ENCODE peak calls at places on chromosomes 16 and 17, in seven cellular contexts. G, D, R, Q, U, I and H are unnamed samples.

GRCh38 chr17:75065562-75066151 is 18.6 kb downstream of the KCTD2 start:
- DNase-seq in I (no peak), R (no peak), G (peak), Q (no peak), D (no peak), U (no peak), H (no peak)

GRCh38 chr16:66904428-66904845 is 14.2 kb downstream of the CDH16 start:
- DNase-seq in D (no peak), U (no peak), G (no peak), Q (no peak), I (no peak), R (no peak), H (no peak)

GRCh38 chr16:31373235-31373634 is 18.3 kb downstream of the ITGAX start:
- DNase-seq in I (no peak), G (no peak), U (no peak), R (no peak), D (no peak), Q (no peak), H (no peak)

GRCh38 chr17:45428050-45428953 is 4.4 kb downstream of the ARHGAP27 start:
- DNase-seq in I (peak), Q (no peak), G (peak), U (peak), R (peak), D (peak), H (peak)

GRCh38 chr16:22386976-22387375 is 12.6 kb upstream of the CDR2 start:
- DNase-seq in R (no peak), U (no peak), G (peak), I (no peak), D (no peak), Q (no peak), H (no peak)

GRCh38 chr17:82791532-82791931 is 39.7 kb downstream of the TBCD start:
- DNase-seq in U (no peak), Q (no peak), D (no peak), I (no peak), G (peak), R (no peak), H (no peak)

GRCh38 chr17:55062921-55063320 is 94.4 kb downstream of the STXBP4 start:
- DNase-seq in I (no peak), R (no peak), Q (no peak), D (no peak), U (no peak), G (peak), H (no peak)

GRCh38 chr17:699350-699749 is 15.3 kb downstream of the VPS53 start:
- DNase-seq in U (no peak), R (peak), Q (peak), G (no peak), I (peak), D (no peak), H (no peak)

GRCh38 chr16:14077918-14078317 is 6.8 kb downstream of the MRTFB start:
- DNase-seq in U (no peak), D (no peak), Q (no peak), I (no peak), R (no peak), G (no peak), H (no peak)

GRCh38 chr17:50176559-50177471 is 11.0 kb downstream of the SGCA start:
- DNase-seq in D (no peak), I (no peak), Q (no peak), G (no peak), R (no peak), U (peak), H (no peak)

GRCh38 chr16:86893513-86893912 is 315.2 kb downstream of the FOXL1 start:
- DNase-seq in Q (no peak), R (peak), I (no peak), G (no peak), D (no peak), U (no peak), H (no peak)

GRCh38 chr16:88561485-88562369 is 8.5 kb upstream of the ZC3H18 start:
- DNase-seq in U (peak), I (peak), D (peak), R (peak), Q (no peak), G (peak), H (peak)

GRCh38 chr17:57355090-57355859 is 99.0 kb downstream of the MSI2 start:
- DNase-seq in R (no peak), G (no peak), Q (no peak), D (no peak), I (peak), U (peak), H (no peak)

GRCh38 chr17:81069084-81069645 is 34.2 kb downstream of the BAIAP2 start:
- DNase-seq in R (no peak), I (peak), G (no peak), Q (no peak), U (peak), D (no peak), H (no peak)

GRCh38 chr17:44222112-44222869 is 2.8 kb upstream of the UBTF start:
- DNase-seq in U (peak), R (peak), D (peak), I (peak), Q (peak), G (peak), H (peak)
- TF ChIP-seq CTCF in U (peak), R (peak), D (no peak), I (no peak), Q (no peak), G (no peak), H (no peak)

GRCh38 chr17:47941246-47941997 is at the start of gene PNPO:
- DNase-seq in I (peak), D (peak), G (peak), U (peak), Q (peak), R (peak), H (peak)
- TF ChIP-seq CTCF in I (no peak), D (no peak), G (no peak), U (peak), Q (peak), R (no peak), H (no peak)

GRCh38 chr17:76382305-76382802 is 2.1 kb upstream of the SPHK1 start:
- DNase-seq in R (peak), Q (no peak), G (no peak), U (peak), I (no peak), D (no peak), H (no peak)

GRCh38 chr17:76384987-76385891 is 830 bp downstream of the SPHK1 start:
- DNase-seq in D (peak), G (peak), I (peak), Q (no peak), U (peak), R (peak), H (peak)

GRCh38 chr17:76382803-76383644 is 1.4 kb upstream of the SPHK1 start:
- DNase-seq in D (peak), I (peak), Q (no peak), G (peak), U (peak), R (peak), H (peak)

GRCh38 chr17:76384222-76384986 is at the start of gene SPHK1:
- DNase-seq in I (peak), D (peak), G (peak), U (peak), Q (no peak), R (peak), H (peak)

GRCh38 chr17:76383645-76384221 is 676 bp upstream of the SPHK1 start:
- DNase-seq in U (peak), R (peak), G (peak), D (peak), I (peak), Q (no peak), H (peak)
- TF ChIP-seq CTCF in U (peak), R (peak), G (peak), D (no peak), I (no peak), Q (peak), H (peak)

GRCh38 chr17:78821961-78822360 is 18.7 kb downstream of the USP36 start:
- DNase-seq in I (no peak), G (peak), Q (no peak), D (no peak), R (no peak), U (no peak), H (no peak)

GRCh38 chr17:78822552-78822951 is 18.1 kb downstream of the USP36 start:
- DNase-seq in U (no peak), D (no peak), G (peak), Q (no peak), R (peak), I (no peak), H (no peak)

GRCh38 chr17:78825696-78826095 is 14.9 kb downstream of the USP36 start:
- DNase-seq in R (no peak), G (no peak), I (no peak), D (no peak), Q (no peak), U (no peak), H (no peak)

GRCh38 chr17:78824240-78824639 is 16.4 kb downstream of the USP36 start:
- DNase-seq in G (no peak), Q (no peak), D (no peak), U (no peak), R (no peak), I (no peak), H (no peak)

DNA sequence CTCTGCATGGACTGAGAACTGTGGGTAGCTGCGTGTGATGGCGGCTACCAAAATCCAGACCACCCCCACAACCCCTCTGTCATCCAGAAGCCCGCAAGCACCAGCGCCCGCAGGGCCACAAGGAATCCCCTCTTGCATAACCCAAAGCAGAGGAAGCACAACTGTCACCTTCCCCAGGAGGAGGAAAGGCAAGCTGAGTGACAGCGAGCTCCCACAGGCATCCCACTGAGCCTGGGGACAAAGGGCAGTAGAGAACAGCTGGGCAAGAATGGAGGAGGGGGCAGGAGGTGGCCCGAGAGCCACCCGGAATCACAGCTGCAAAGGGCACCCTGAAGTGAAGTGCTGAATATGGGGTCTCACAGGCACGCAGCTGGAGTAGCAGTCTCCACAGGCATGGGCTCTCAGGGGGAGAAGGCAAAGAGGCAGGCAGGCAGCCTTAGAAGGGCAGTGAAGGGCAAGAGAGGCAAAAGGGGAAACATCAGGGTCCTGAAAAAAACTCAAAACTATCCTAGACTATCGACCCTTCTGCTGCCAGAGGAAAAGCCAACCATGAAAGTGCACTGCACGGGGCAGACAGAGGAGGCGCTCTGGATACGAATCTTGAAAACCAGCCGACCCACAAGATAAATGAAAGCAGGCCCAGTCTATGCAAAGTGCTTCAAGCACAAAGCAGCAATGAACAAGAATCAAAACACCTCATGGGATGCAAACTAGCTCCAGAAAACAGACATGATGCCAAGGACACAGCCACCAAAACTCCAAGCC is 17.1 kb downstream of the USP36 start:
- DNase-seq in D (no peak), G (no peak), R (no peak), U (no peak), I (no peak), Q (no peak), H (no peak)
- TF ChIP-seq CTCF in D (no peak), G (peak), R (no peak), U (no peak), I (no peak), Q (no peak), H (no peak)

GRCh38 chr17:64240261-64240740 is 22.8 kb downstream of the TEX2 start:
- DNase-seq in D (no peak), U (peak), G (no peak), R (peak), I (no peak), Q (no peak), H (peak)
- TF ChIP-seq CTCF in D (no peak), U (peak), G (no peak), R (peak), I (no peak), Q (no peak), H (no peak)

GRCh38 chr17:63082273-63082861 is 116.3 kb downstream of the TANC2 start:
- DNase-seq in I (no peak), G (peak), U (no peak), Q (no peak), R (peak), D (no peak), H (no peak)
- TF ChIP-seq CTCF in I (no peak), G (peak), U (peak), Q (peak), R (peak), D (no peak), H (peak)

GRCh38 chr17:31381165-31381668 is 10.3 kb upstream of the RAB11FIP4 start:
- DNase-seq in U (no peak), Q (no peak), R (no peak), D (no peak), I (no peak), G (no peak), H (no peak)

GRCh38 chr17:31379796-31380195 is 11.7 kb upstream of the RAB11FIP4 start:
- DNase-seq in Q (no peak), I (no peak), U (no peak), G (no peak), D (no peak), R (no peak), H (no peak)

GRCh38 chr17:31374503-31374902 is 17.0 kb upstream of the RAB11FIP4 start:
- DNase-seq in R (no peak), D (no peak), G (no peak), U (no peak), I (no peak), Q (no peak), H (no peak)

GRCh38 chr17:31374083-31374447 is 17.4 kb upstream of the RAB11FIP4 start:
- DNase-seq in D (no peak), U (no peak), G (no peak), Q (no peak), R (no peak), I (no peak), H (no peak)

GRCh38 chr17:31378638-31379037 is 12.8 kb upstream of the RAB11FIP4 start:
- DNase-seq in D (peak), Q (no peak), U (no peak), I (no peak), G (no peak), R (no peak), H (no peak)
- TF ChIP-seq CTCF in D (no peak), Q (no peak), U (no peak), I (no peak), G (no peak), R (no peak), H (no peak)

GRCh38 chr17:73643012-73643845 is 1.0 kb downstream of the SDK2 start:
- DNase-seq in I (peak), R (peak), D (no peak), U (peak), G (no peak), Q (no peak), H (peak)
- TF ChIP-seq CTCF in I (no peak), R (peak), D (no peak), U (peak), G (peak), Q (no peak), H (no peak)

DNA sequence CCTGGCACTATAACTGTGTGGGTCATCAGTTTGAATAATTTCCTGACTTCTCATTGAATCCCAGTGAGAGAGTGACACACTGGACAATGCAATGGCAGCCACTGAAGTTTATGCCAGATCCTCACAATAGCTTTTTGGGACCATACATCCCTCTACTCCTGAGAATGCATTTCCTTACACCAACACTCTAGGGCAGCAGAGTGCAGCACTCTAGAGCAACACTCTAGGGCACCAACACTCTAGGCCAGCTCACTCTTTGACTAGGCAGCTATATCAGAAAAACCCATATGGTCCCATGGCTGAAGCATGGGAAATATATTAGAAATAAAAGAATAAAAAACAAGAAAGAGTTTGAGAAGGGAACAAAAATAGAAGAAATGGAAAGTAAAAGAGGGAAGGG is 309.2 kb downstream of the MAP2K6 start:
- DNase-seq in Q (no peak), R (no peak), D (no peak), U (no peak), G (peak), I (no peak), H (no peak)
- TF ChIP-seq CTCF in Q (no peak), R (no peak), D (no peak), U (peak), G (peak), I (no peak), H (no peak)

DNA sequence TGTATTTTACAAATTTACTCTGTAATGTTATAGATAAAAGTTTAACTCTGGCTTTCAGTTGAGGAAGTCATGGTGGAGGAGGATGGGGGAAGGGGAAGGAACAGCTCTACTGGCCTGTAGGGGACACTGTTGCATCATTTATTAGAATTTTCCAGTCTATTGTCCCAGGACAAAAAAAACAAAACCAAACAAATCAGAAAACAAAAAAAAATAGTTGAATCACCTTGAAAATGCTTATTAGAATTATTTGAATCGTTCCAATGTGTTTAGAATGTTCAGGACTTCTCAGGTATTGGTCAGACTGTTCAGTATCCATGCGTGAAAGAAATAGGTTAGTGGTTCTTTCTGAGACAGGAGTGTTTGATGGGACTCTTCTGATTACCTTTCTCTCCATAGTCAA is 242.0 kb downstream of the FTO start:
- DNase-seq in D (no peak), U (no peak), I (no peak), Q (no peak), G (peak), R (peak), H (peak)
- TF ChIP-seq CTCF in D (no peak), U (peak), I (no peak), Q (peak), G (peak), R (peak), H (peak)